ENCODE peak calls at places on chromosome 5, in five cellular contexts. T is fibroblast of lung, X is SK-N-SH, Z is DND-41, U is GM23248. V is an unnamed sample.

GRCh38 chr5:28301676-28302075 is 1263.3 kb upstream of the CDH9 start:
- DNase-seq in T (peak), X (no peak), Z (no peak), U (peak), V (no peak)

GRCh38 chr5:149315753-149316152 is 29.5 kb upstream of the GRPEL2 start:
- DNase-seq in X (no peak), T (no peak), U (no peak), Z (no peak), V (no peak)

GRCh38 chr5:135843571-135844337 is 9.3 kb downstream of the SLC25A48 start:
- DNase-seq in X (no peak), Z (no peak), U (no peak), T (no peak), V (peak)

GRCh38 chr5:603081-603998 is 8.8 kb upstream of the CEP72 start:
- DNase-seq in T (no peak), U (no peak), Z (no peak), X (no peak), V (no peak)

GRCh38 chr5:36158144-36158543 is 6.2 kb downstream of the SKP2 start:
- DNase-seq in U (peak), Z (no peak), X (peak), T (peak), V (no peak)

GRCh38 chr5:59583151-59583809 is 310.2 kb downstream of the PDE4D start:
- DNase-seq in Z (no peak), T (peak), X (no peak), U (no peak), V (no peak)

GRCh38 chr5:88606626-88607025 is 276.4 kb downstream of the MEF2C start:
- DNase-seq in U (no peak), T (no peak), Z (no peak), X (no peak), V (no peak)

GRCh38 chr5:119343766-119344165 is 12.1 kb upstream of the TNFAIP8 start:
- DNase-seq in Z (no peak), X (no peak), T (peak), U (no peak), V (no peak)

GRCh38 chr5:92969781-92970237 is 611.2 kb downstream of the NR2F1-AS1 start:
- DNase-seq in X (no peak), T (peak), U (peak), Z (no peak), V (no peak)

GRCh38 chr5:126360467-126360866 is 62.7 kb upstream of the GRAMD2B start:
- DNase-seq in U (no peak), Z (no peak), X (no peak), T (no peak), V (no peak)

GRCh38 chr5:143887302-143887638 is 75.3 kb downstream of the HMHB1 start:
- DNase-seq in U (peak), X (peak), T (peak), Z (peak), V (no peak)

GRCh38 chr5:112929336-112930081 is 7.5 kb upstream of the REEP5 start:
- DNase-seq in X (no peak), U (no peak), T (no peak), Z (peak), V (no peak)

GRCh38 chr5:109485030-109485429 is 75.3 kb upstream of the PJA2 start:
- DNase-seq in U (peak), X (peak), Z (no peak), T (peak), V (no peak)

GRCh38 chr5:176542596-176543427 is 5.6 kb upstream of the RNF44 start:
- DNase-seq in Z (no peak), T (peak), U (peak), X (peak), V (no peak)

GRCh38 chr5:79193643-79194042 is 42.3 kb upstream of the JMY start:
- DNase-seq in T (peak), U (peak), Z (no peak), X (no peak), V (no peak)

GRCh38 chr5:87581661-87582060 is 168.9 kb upstream of the CCNH start:
- DNase-seq in T (no peak), X (no peak), Z (no peak), U (no peak), V (no peak)

GRCh38 chr5:154461531-154461930 is 15.7 kb downstream of the SAP30L start:
- DNase-seq in U (peak), Z (no peak), X (no peak), T (no peak), V (no peak)

GRCh38 chr5:35131723-35132122 is 84.0 kb upstream of the AGXT2 start:
- DNase-seq in T (peak), X (no peak), Z (no peak), U (peak), V (no peak)

GRCh38 chr5:57724836-57725235 is 242.2 kb upstream of the ACTBL2 start:
- DNase-seq in Z (no peak), T (peak), U (peak), X (no peak), V (no peak)
- H2AFZ ChIP-seq in Z (no peak), T (no peak), U (peak), X (peak), V (no peak)

GRCh38 chr5:172055996-172056395 is 49.6 kb upstream of the FBXW11 start:
- DNase-seq in Z (no peak), T (no peak), U (no peak), X (no peak), V (no peak)
- H3K9ac ChIP-seq in Z (no peak), T (no peak), U (no peak), X (no peak), V (no peak)

GRCh38 chr5:142070000-142070399 is 38.6 kb upstream of the NDFIP1 start:
- DNase-seq in X (no peak), Z (no peak), T (no peak), U (no peak), V (no peak)
- H2AFZ ChIP-seq in X (no peak), Z (no peak), T (no peak), U (no peak), V (no peak)

GRCh38 chr5:43515678-43516048 is 715 bp upstream of the C5orf34 start:
- DNase-seq in T (no peak), U (peak), Z (no peak), X (no peak), V (no peak)
- H3K9ac ChIP-seq in T (no peak), U (peak), Z (peak), X (peak), V (peak)

DNA sequence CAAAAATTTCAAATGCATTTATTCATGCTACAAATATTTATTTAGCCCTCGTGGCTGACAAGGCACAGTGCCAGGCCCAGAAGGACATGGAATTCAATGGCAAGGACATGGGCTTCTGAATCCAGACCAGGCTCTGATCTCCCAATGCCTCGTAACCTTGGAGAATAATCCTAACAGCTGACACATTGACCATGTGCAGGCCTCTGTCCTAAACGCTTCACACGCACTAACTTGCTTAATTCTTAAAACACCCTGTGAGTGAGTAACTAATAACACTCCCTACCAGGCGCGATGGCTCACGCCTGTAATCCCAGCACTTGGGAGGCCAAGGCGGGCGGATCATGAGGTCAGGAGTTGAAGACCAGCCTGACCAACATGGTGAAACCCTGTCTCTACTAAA is 33.2 kb downstream of the MYO10 start:
- DNase-seq in T (no peak), Z (no peak), U (peak), X (no peak), V (no peak)
- H2AFZ ChIP-seq in T (no peak), Z (no peak), U (no peak), X (no peak), V (no peak)

DNA sequence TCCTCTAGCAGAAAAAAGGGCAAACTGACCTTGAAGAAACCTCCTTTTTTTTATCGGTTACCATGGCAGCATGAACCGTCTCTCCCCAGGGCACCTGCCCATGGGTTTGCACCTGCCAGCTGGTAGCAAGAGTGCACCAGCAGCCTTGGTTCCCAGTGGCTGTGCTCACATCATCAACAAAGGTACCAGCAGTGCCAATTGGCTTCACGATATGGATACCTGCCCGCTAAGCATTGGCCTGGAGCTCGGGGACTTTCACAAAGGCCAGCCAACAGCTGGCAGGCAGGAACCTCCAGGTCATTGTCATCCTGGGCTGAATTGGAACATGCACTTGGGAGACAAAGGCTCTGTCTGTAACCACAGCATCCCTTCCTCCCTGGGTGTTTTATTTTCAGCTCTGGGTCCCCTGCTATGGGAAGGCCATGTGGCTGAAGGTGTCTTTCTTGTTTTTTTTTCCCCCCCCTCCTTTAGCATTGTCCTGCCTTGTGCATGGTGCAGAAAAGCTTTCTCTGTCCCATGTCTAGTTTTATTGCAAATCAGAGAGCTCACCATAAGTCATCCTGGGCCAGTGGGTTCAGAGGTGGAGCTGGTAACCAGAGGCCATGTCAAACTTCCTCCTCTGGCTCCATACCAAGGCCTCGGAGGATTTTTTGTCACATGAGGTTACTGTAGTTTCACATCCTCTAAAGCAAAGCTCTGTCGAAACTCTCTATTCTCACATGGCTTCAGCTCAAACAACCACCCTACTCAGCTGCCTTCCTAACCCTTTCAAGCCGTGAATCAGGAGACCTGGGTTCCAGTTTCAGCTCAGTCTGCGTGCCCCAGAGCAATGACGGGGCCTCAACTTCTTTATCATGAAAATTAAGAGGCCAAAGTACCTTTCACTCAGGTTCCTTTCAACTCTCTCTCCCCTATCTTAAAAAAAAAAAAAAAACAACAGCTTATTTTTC is 145.5 kb upstream of the MAP3K1 start:
- DNase-seq in T (no peak), U (no peak), Z (no peak), X (no peak), V (no peak)
- H3K9ac ChIP-seq in T (no peak), U (no peak), Z (no peak), X (no peak), V (no peak)

GRCh38 chr5:61586096-61587084 is 254.3 kb downstream of the ZSWIM6 start:
- DNase-seq in X (peak), U (no peak), T (peak), Z (no peak), V (no peak)
- H2AFZ ChIP-seq in X (no peak), U (no peak), T (no peak), Z (no peak), V (no peak)